ENCODE peak calls at places on chromosomes 16 and 17, in five cellular contexts. F is neural crest cell; J is activated T-cell treated with anti-CD3 and anti-CD28 coated beads, Interleukin-2, amount 50 U/mL, for 1 hour; K is GM12891; U is left cardiac atrium. G is an unnamed sample.

GRCh38 chr17:7803981-7804380 is 30.0 kb upstream of the KDM6B start:
- DNase-seq in K (no peak), F (no peak), J (no peak), U (no peak), G (no peak)

GRCh38 chr17:9284884-9285283 is 263.6 kb downstream of the NTN1 start:
- DNase-seq in J (no peak), F (no peak), U (peak; percentile 56), K (no peak), G (no peak)

GRCh38 chr16:7397901-7398300 is 65.3 kb downstream of the RBFOX1 start:
- DNase-seq in J (no peak), K (no peak), U (no peak), F (no peak), G (no peak)

GRCh38 chr17:79985361-79985760 is 50.3 kb downstream of the TBC1D16 start:
- DNase-seq in J (no peak), K (no peak), F (no peak), U (peak; percentile 2), G (no peak)

GRCh38 chr16:12575288-12575687 is 228.4 kb downstream of the CPPED1 start:
- DNase-seq in J (no peak), F (no peak), K (no peak), U (no peak), G (no peak)

GRCh38 chr16:69318177-69318910 is 7.2 kb downstream of the VPS4A start:
- DNase-seq in K (no peak), F (no peak), J (no peak), U (no peak), G (no peak)

GRCh38 chr17:34252138-34252889 is 2.8 kb upstream of the CCL2 start:
- DNase-seq in F (no peak), K (peak; percentile 21), U (peak; percentile 97), J (no peak), G (no peak)

GRCh38 chr16:81513204-81514040 is 68.8 kb downstream of the CMIP start:
- DNase-seq in F (no peak), J (no peak), K (peak; percentile 44), U (peak; percentile 90), G (no peak)

GRCh38 chr16:4601317-4602186 is 13.1 kb downstream of the UBALD1 start:
- DNase-seq in J (no peak), U (no peak), K (no peak), F (no peak), G (no peak)

GRCh38 chr17:68061512-68062313 is 26.2 kb downstream of the KPNA2 start:
- DNase-seq in K (no peak), F (no peak), J (no peak), U (no peak), G (no peak)

GRCh38 chr17:77363821-77364361 is 223.1 kb downstream of the SEC14L1 start:
- DNase-seq in K (no peak), U (peak; percentile 58), F (no peak), J (peak; percentile 53), G (no peak)

GRCh38 chr17:15293558-15293957 is 28.4 kb upstream of the PMP22 start:
- DNase-seq in J (no peak), U (no peak), K (no peak), F (no peak), G (no peak)

G was measured in natural killer cell treated with Interleukin-12 subunit alpha and Interleukin-12 subunit beta and Interleukin-15 and Interleukin-18, amount 100 ng/mL, for 72 hours.